ENCODE peak calls at places on chromosomes 2 and 18, in four cellular contexts. S is bronchial epithelial cell, L is AG10803, T is fibroblast of lung. X is an unnamed sample.

GRCh38 chr2:33451214-33451613 is 25.2 kb upstream of the RASGRP3 start:
- DNase-seq in T (no peak), S (no peak), L (no peak), X (no peak)

GRCh38 chr2:156340818-156341481 is 8.4 kb upstream of the NR4A2 start:
- DNase-seq in S (no peak), T (peak), L (peak), X (no peak)

GRCh38 chr2:90069290-90069894 is 1377.9 kb downstream of the RPIA start:
- DNase-seq in L (peak), S (no peak), T (peak), X (no peak)

GRCh38 chr2:69086466-69086865 is 73.5 kb downstream of the ANTXR1 start:
- DNase-seq in T (peak), S (no peak), L (peak), X (no peak)

GRCh38 chr2:161842751-161843433 is 218.7 kb downstream of the SLC4A10 start:
- DNase-seq in T (peak), S (no peak), L (no peak), X (no peak)

GRCh38 chr2:43748333-43748732 is 25.5 kb upstream of the DYNC2LI1 start:
- DNase-seq in T (no peak), S (no peak), L (no peak), X (no peak)

GRCh38 chr2:236988690-236989639 is 96.7 kb upstream of the COPS8 start:
- DNase-seq in L (peak), T (peak), S (peak), X (no peak)

GRCh38 chr2:191927319-191927867 is 80.5 kb upstream of the CAVIN2 start:
- DNase-seq in S (peak), L (peak), T (peak), X (no peak)

GRCh38 chr18:68054669-68055068 is 538.1 kb upstream of the DSEL start:
- DNase-seq in T (no peak), L (no peak), S (no peak), X (no peak)

GRCh38 chr18:23719634-23720201 is 30.5 kb downstream of the LAMA3 start:
- DNase-seq in L (peak), T (peak), S (peak), X (peak)

GRCh38 chr2:38261569-38262513 is 115.2 kb downstream of the ATL2 start:
- DNase-seq in T (no peak), S (no peak), L (no peak), X (no peak)

GRCh38 chr2:183248866-183249567 is 124.8 kb downstream of the NUP35 start:
- DNase-seq in S (peak), L (peak), T (peak), X (no peak)

GRCh38 chr2:241942416-241943208 is 73.1 kb downstream of the RTP5 start:
- DNase-seq in L (peak), S (no peak), T (no peak), X (no peak)

GRCh38 chr2:122451040-122451439 is 695.6 kb downstream of the TSN start:
- DNase-seq in S (peak), T (peak), L (peak), X (no peak)

GRCh38 chr2:49044680-49045079 is 109.6 kb downstream of the FSHR start:
- DNase-seq in S (no peak), L (no peak), T (no peak), X (no peak)

GRCh38 chr2:102592601-102593000 is 26.8 kb upstream of the SLC9A2 start:
- DNase-seq in L (no peak), S (peak), T (peak), X (no peak)

GRCh38 chr18:46772396-46772795 is 15.5 kb upstream of the ST8SIA5 start:
- DNase-seq in S (no peak), T (no peak), L (no peak), X (no peak)

GRCh38 chr2:130874512-130874911 is 37.8 kb downstream of the ARHGEF4 start:
- DNase-seq in T (no peak), S (no peak), L (no peak), X (no peak)

GRCh38 chr2:107285621-107286303 is 399.8 kb upstream of the ST6GAL2 start:
- DNase-seq in T (no peak), L (no peak), S (no peak), X (no peak)

GRCh38 chr2:206585335-206585734 is 57.0 kb upstream of the FAM237A start:
- DNase-seq in S (peak), T (no peak), L (peak), X (no peak)

GRCh38 chr2:26521054-26521912 is 43.4 kb upstream of the OTOF start:
- DNase-seq in T (no peak), L (peak), S (no peak), X (no peak)

GRCh38 chr18:32548688-32549087 is 78.0 kb upstream of the GAREM1 start:
- DNase-seq in S (no peak), L (no peak), T (no peak), X (no peak)

GRCh38 chr18:36709315-36709714 is 119.5 kb downstream of the TPGS2 start:
- DNase-seq in L (no peak), T (no peak), S (no peak), X (no peak)

GRCh38 chr2:223887127-223887526 is 49.7 kb upstream of the AP1S3 start:
- DNase-seq in S (peak), T (peak), L (peak), X (no peak)

GRCh38 chr2:110878150-110878549 is 145.8 kb downstream of the ACOXL start:
- DNase-seq in S (no peak), T (no peak), L (no peak), X (no peak)

GRCh38 chr18:26017929-26018328 is 72.5 kb downstream of the SS18 start:
- DNase-seq in L (no peak), T (peak), S (no peak), X (no peak)

GRCh38 chr2:217707116-217707742 is 295.6 kb downstream of the TNS1 start:
- DNase-seq in L (peak), T (no peak), S (peak), X (peak)

GRCh38 chr2:4673025-4673489 is 969.7 kb downstream of the DCDC2C start:
- DNase-seq in T (peak), S (no peak), L (peak), X (no peak)

GRCh38 chr2:152523091-152523490 is 188.1 kb downstream of the FMNL2 start:
- DNase-seq in S (peak), T (peak), L (peak), X (no peak)

DNA sequence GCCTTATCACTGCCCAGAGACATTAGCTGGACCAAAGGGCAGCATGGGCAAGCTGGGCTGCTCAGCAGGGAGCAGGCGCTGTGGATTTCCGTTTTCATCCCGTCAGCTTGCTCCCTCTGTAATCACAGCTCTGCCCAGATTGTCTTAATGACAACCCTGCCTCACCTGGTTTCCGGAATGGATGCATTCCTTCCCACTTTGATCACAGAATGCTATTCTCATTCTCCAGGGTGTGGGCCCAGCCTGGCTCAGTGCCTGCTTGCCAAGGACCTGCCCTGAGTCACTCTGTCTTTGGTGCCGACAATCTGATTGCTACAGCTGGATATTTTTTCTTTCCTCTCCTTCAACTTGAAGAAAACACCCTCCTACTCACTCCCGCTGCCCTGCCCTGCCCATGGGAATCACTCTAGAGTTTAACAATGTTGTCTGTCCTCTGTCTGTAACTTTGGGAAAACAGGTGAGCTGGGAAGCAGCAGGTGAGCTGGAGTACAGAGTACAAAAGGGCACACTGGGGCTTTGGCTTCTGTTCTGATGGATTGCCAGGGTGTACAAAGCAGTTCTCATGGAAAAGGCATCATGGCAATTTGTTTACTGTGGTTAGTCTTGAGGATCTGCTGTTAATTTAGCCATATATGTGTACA is 27.2 kb upstream of the FAM136A start:
- DNase-seq in L (peak), T (no peak), S (peak), X (no peak)
- H3K4me3 ChIP-seq in L (no peak), T (no peak), S (no peak), X (no peak)

GRCh38 chr2:176637497-176638166 is 368.4 kb downstream of the MTX2 start:
- DNase-seq in S (no peak), T (peak), L (peak), X (no peak)

GRCh38 chr2:176636376-176636775 is 367.1 kb downstream of the MTX2 start:
- DNase-seq in T (no peak), S (no peak), L (no peak), X (no peak)

GRCh38 chr2:176638167-176639015 is 369.1 kb downstream of the MTX2 start:
- DNase-seq in T (peak), L (peak), S (peak), X (no peak)

GRCh38 chr2:176639016-176639343 is 369.7 kb downstream of the MTX2 start:
- DNase-seq in S (no peak), T (no peak), L (no peak), X (no peak)

GRCh38 chr2:176637134-176637496 is 367.9 kb downstream of the MTX2 start:
- DNase-seq in L (no peak), S (no peak), T (no peak), X (no peak)
- H3K4me3 ChIP-seq in L (peak), S (peak), T (peak), X (peak)

DNA sequence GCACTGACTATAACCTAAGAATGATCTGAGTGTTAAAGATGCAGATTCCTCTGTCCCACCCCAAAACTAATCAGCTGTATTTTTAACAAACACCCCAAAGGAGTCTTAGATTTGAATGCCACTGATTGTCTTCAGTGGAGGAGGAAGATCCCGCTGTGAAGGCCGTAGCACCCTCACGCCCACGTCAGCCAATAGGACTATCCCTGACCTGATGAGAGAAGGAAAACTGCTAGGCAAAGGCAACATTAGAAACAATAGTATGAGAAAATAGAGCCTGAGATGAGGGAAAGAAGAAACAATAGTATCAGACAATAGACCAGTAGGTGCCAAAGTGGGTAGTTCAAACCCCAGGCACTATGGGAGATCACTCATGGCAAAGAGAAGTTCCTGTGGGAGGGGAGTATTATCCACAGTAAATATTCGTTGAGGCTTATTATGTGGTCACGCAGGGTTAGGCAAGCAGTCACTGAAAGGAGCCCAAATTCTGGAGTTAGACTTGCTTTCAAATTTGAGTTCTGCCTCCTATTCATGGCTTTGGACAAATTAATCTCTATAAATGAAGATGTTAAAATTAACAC is 2.8 kb downstream of the PCBP1 start:
- DNase-seq in S (no peak), T (no peak), L (no peak), X (no peak)
- H3K4me3 ChIP-seq in S (no peak), T (peak), L (peak), X (no peak)

GRCh38 chr2:127829845-127830246 is 18.9 kb upstream of the WDR33 start:
- DNase-seq in L (no peak), T (no peak), S (peak), X (peak)
- H3K4me3 ChIP-seq in L (no peak), T (no peak), S (no peak), X (no peak)

GRCh38 chr2:149037851-149038250 is 648 bp upstream of the LYPD6B start:
- DNase-seq in T (no peak), S (peak), L (no peak), X (no peak)
- H3K4me3 ChIP-seq in T (no peak), S (peak), L (peak), X (no peak)

DNA sequence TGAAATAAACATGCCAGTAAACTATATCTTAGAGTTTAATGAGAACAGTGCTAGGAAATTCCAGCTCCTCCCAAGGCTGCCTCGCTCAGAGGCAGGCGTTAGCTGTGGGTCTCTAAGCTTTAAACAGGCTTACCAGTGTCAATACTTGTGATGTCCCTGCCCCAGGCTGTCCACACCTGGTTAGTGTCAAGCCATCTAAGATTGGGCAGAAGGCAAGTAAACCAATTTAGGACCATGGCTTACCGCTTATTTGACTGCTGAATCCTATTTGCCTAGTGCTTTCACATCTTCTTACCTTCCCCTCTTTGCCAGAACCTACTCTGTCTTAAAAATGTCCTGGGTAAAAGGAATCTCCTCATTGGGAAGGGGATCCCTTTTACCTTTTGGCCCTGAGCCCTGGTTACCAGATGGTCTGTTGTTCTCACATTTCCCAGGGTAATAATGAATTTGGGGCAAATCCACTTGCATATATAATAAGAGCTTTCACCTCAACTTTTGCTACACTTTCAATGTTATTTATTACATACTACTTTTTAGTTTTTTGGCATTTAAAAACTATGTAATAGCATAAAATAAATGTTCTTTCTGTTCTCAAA is 14.9 kb downstream of the CERS6 start:
- DNase-seq in T (no peak), S (no peak), L (no peak), X (no peak)
- H3K4me3 ChIP-seq in T (no peak), S (no peak), L (no peak), X (no peak)

GRCh38 chr2:81077396-81077795 is 772.8 kb upstream of the LRRTM1 start:
- DNase-seq in L (no peak), S (peak), T (no peak), X (no peak)
- H3K4me3 ChIP-seq in L (no peak), S (no peak), T (no peak), X (no peak)

DNA sequence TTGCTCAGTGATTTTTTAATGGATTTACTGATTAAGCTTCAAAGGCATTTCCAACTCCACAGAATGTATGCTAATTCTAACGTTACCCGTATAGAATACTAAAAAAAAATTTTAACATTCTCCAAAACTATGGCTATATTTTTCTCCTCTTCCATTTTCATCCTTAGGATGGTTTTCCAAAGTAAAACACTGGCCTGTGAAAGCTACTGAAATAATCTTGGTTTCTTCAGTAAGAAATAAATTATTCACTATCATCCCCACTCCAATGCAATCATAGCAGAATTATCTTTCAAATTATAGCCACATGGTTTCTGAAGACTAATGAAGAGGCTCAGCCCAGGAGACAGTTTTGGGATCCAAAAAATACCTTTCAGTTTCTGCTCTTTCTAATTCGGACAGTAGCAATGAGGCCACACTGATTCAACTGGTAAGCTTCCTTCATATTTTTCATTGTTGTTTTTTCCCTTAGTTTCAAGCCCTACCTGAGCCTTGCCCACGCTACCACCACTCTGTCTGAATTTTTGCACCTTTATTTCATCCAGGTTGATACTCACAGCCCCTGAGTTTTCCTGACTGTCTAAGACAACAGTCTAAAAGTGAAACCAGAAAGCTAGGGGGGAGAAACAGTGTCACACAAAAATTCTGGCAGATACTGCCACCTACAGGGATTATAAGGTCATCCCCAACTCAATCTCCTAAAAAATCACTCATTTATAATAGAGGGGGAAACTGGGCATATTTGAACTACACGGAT is 887.9 kb downstream of the NRXN1 start:
- DNase-seq in T (peak), L (peak), S (peak), X (peak)
- H3K4me3 ChIP-seq in T (peak), L (peak), S (peak), X (peak)

GRCh38 chr2:216621292-216621691 is 11.9 kb upstream of the IGFBP2 start:
- DNase-seq in T (no peak), S (no peak), L (no peak), X (no peak)

GRCh38 chr2:216619411-216620393 is 13.5 kb upstream of the IGFBP2 start:
- DNase-seq in L (peak), S (peak), T (peak), X (no peak)

GRCh38 chr2:216618785-216619184 is 14.4 kb upstream of the IGFBP2 start:
- DNase-seq in L (no peak), S (no peak), T (no peak), X (no peak)

GRCh38 chr2:216622526-216622925 is 10.7 kb upstream of the IGFBP2 start:
- DNase-seq in L (no peak), T (no peak), S (no peak), X (no peak)

DNA sequence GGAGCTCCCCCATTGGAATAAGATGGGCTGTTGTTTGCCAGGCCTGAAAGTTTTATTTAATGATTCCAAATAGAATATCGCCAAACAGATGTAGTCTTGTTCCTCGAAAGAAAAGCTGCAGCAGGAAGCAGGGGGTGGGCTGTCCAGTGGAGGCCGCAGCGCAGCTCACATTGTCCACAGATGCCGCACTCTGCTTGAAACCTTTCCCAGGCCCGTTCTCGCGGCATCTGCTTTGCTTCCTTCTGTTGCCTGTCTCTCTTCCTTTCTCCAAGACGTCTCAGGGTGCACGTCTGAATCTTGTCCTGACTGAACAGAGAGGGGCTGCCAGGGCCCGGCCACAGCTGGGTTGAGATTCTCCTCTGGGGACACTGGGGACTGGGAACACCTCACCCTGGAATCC is 12.4 kb upstream of the IGFBP2 start:
- DNase-seq in L (peak), T (peak), S (no peak), X (no peak)
- H3K4me3 ChIP-seq in L (no peak), T (no peak), S (no peak), X (no peak)